ENCODE peak calls at places on chromosome 5, in five cellular contexts. N, E, Y, Q and D are unnamed samples.

GRCh38 chr5:178941361-178941760 is 363 bp downstream of the ZNF454 start:
- DNase-seq in Y (no peak), N (no peak), E (peak), Q (peak), D (no peak)

GRCh38 chr5:5716665-5717064 is 294.2 kb downstream of the ICE1 start:
- DNase-seq in E (no peak), N (no peak), Y (no peak), Q (no peak), D (no peak)

GRCh38 chr5:115467631-115468030 is 76.9 kb downstream of the FEM1C start:
- DNase-seq in E (no peak), Y (no peak), Q (no peak), N (no peak), D (no peak)

GRCh38 chr5:180396931-180397330 is 43.8 kb upstream of the GFPT2 start:
- DNase-seq in Q (no peak), N (no peak), E (no peak), Y (no peak), D (peak)

GRCh38 chr5:169941542-169941941 is 38.8 kb downstream of the INSYN2B start:
- DNase-seq in N (no peak), E (no peak), Y (no peak), Q (no peak), D (no peak)

GRCh38 chr5:75059887-75060286 is 7.5 kb upstream of the GCNT4 start:
- DNase-seq in N (no peak), Y (no peak), Q (peak), E (no peak), D (no peak)

GRCh38 chr5:12488161-12488560 is 583.9 kb upstream of the CTNND2 start:
- DNase-seq in Q (no peak), N (no peak), Y (no peak), E (no peak), D (no peak)

GRCh38 chr5:59016925-59017324 is 434.1 kb downstream of the RAB3C start:
- DNase-seq in Y (no peak), Q (no peak), E (no peak), N (no peak), D (no peak)

GRCh38 chr5:127321465-127321864 is 30.9 kb downstream of the MEGF10 start:
- DNase-seq in N (no peak), Y (no peak), E (no peak), Q (no peak), D (no peak)

GRCh38 chr5:154166901-154167791 is 23.4 kb upstream of the GALNT10 start:
- DNase-seq in E (no peak), Q (no peak), N (no peak), Y (no peak), D (no peak)

GRCh38 chr5:150918613-150919012 is 13.8 kb upstream of the ZNF300 start:
- DNase-seq in N (no peak), Y (no peak), Q (peak), E (no peak), D (no peak)

GRCh38 chr5:159156426-159156835 is 52.9 kb downstream of the RNF145 start:
- DNase-seq in N (no peak), Y (no peak), Q (no peak), E (no peak), D (no peak)

GRCh38 chr5:68071243-68071642 is 144.3 kb upstream of the PIK3R1 start:
- DNase-seq in Q (no peak), N (no peak), E (no peak), Y (no peak), D (no peak)

GRCh38 chr5:161115941-161116340 is 263.9 kb upstream of the ATP10B start:
- DNase-seq in Q (no peak), Y (no peak), N (no peak), E (no peak), D (no peak)

GRCh38 chr5:142749321-142749720 is 20.9 kb upstream of the ARHGAP26 start:
- DNase-seq in E (no peak), N (no peak), Q (peak), Y (no peak), D (no peak)

GRCh38 chr5:164013077-164013670 is 507.8 kb downstream of the MAT2B start:
- DNase-seq in N (no peak), Y (peak), E (no peak), Q (peak), D (peak)

GRCh38 chr5:143882520-143882919 is 70.6 kb downstream of the HMHB1 start:
- DNase-seq in N (no peak), Q (no peak), E (no peak), Y (no peak), D (no peak)

GRCh38 chr5:98168862-98169261 is 604.6 kb upstream of the RGMB start:
- DNase-seq in Q (no peak), N (no peak), E (no peak), Y (no peak), D (no peak)

GRCh38 chr5:107500840-107501239 is 169.9 kb downstream of the EFNA5 start:
- DNase-seq in Y (no peak), N (no peak), E (no peak), Q (no peak), D (no peak)

GRCh38 chr5:54180616-54181015 is 129.8 kb downstream of the ARL15 start:
- DNase-seq in E (peak), Q (peak), Y (no peak), N (no peak), D (no peak)

GRCh38 chr5:78835176-78835575 is 149.9 kb downstream of the ARSB start:
- DNase-seq in N (no peak), Q (no peak), Y (no peak), E (no peak), D (no peak)

GRCh38 chr5:146622391-146622790 is 106.4 kb upstream of the GPR151 start:
- DNase-seq in E (no peak), Q (peak), N (no peak), Y (no peak), D (no peak)

GRCh38 chr5:138967806-138968448 is 92.8 kb upstream of the LRRTM2 start:
- DNase-seq in Q (no peak), N (no peak), Y (peak), E (no peak), D (no peak)

GRCh38 chr5:6135977-6136376 is 242.4 kb downstream of the MED10 start:
- DNase-seq in Y (no peak), N (no peak), E (no peak), Q (no peak), D (no peak)

GRCh38 chr5:157165668-157166067 is 396 bp downstream of the GARIN3 start:
- DNase-seq in Y (no peak), Q (no peak), E (no peak), N (no peak), D (no peak)

GRCh38 chr5:63456279-63456678 is 506.0 kb downstream of the HTR1A start:
- DNase-seq in N (no peak), E (no peak), Y (no peak), Q (no peak), D (no peak)

GRCh38 chr5:141811287-141812155 is 66.7 kb downstream of the PCDH1 start:
- DNase-seq in E (no peak), Q (no peak), Y (no peak), N (no peak), D (peak)

GRCh38 chr5:110288766-110289165 is 437.7 kb downstream of the TMEM232 start:
- DNase-seq in N (no peak), E (no peak), Q (peak), Y (no peak), D (no peak)

GRCh38 chr5:123882946-123883345 is 371.0 kb downstream of the CSNK1G3 start:
- DNase-seq in Y (no peak), N (no peak), E (no peak), Q (peak), D (no peak)

GRCh38 chr5:40093550-40093949 is 586.2 kb upstream of the PTGER4 start:
- DNase-seq in Y (no peak), Q (no peak), N (no peak), E (no peak), D (no peak)

GRCh38 chr5:58462154-58462553 is 2.3 kb upstream of the PLK2 start:
- DNase-seq in N (no peak), E (no peak), Q (peak), Y (peak), D (no peak)

GRCh38 chr5:4411664-4412063 is 728.5 kb upstream of the ADAMTS16 start:
- DNase-seq in Q (no peak), Y (no peak), E (no peak), N (no peak), D (no peak)

GRCh38 chr5:147310059-147310704 is 75.4 kb downstream of the STK32A start:
- DNase-seq in E (peak), Y (peak), N (no peak), Q (peak), D (peak)

GRCh38 chr5:141940695-141941271 is 17.1 kb downstream of the DELE1 start:
- DNase-seq in N (no peak), Q (peak), Y (no peak), E (no peak), D (no peak)

GRCh38 chr5:57482671-57483106 is at the start of gene ACTBL2:
- DNase-seq in E (no peak), Y (no peak), N (no peak), Q (peak), D (no peak)

GRCh38 chr5:170640731-170641588 is 137.1 kb downstream of the KCNIP1 start:
- DNase-seq in Q (no peak), N (no peak), E (no peak), Y (no peak), D (no peak)

GRCh38 chr5:35342664-35343063 is 112.4 kb upstream of the PRLR start:
- DNase-seq in Y (no peak), Q (no peak), N (no peak), E (no peak), D (no peak)

GRCh38 chr5:35341189-35341588 is 110.9 kb upstream of the PRLR start:
- DNase-seq in E (no peak), Q (no peak), Y (no peak), N (no peak), D (no peak)

GRCh38 chr5:35339616-35340100 is 109.4 kb upstream of the PRLR start:
- DNase-seq in Q (no peak), E (no peak), N (no peak), Y (no peak), D (no peak)

GRCh38 chr5:35345222-35345621 is 114.9 kb upstream of the PRLR start:
- DNase-seq in Q (no peak), N (no peak), Y (no peak), E (no peak), D (no peak)
- TF ChIP-seq CTCF in Q (no peak), N (no peak), Y (no peak), E (no peak), D (no peak)

DNA sequence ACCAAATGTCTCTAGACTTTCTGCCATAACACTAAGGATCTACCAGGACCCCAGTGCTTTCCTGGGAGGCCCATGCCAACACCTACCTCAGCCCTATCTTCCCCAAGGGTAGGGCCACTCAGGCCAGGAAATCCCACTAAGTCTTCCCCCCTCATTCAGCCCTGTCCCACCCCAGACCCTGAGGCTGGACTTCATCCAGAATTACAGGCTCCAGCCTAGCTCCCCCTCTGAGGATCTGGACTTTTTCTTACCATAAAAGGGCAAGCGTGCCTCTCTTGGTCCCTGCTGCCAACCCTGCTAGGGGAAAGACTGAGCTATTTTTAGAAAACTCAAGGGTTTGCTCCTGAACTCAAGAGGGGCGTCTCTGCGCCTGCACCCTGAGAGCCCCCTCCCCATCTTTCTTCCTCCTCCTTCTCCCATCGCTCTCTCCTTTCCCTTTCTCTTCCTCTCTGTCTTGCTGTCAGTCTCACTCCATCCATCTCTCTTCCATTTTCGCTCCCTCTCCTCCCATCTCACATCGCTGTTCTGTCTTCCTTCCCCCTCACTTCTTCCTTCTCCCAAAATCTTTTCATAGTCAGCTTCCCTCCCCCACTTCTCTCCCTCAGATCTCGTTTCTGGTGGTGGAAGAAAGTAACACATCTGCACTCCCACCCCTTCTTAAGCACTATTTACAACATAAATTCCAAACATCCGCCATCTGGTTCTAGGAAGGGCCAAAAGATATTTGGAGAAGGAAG is 38.1 kb upstream of the IL17B start:
- DNase-seq in E (peak), N (no peak), Y (no peak), Q (no peak), D (no peak)
- H3K27ac ChIP-seq in E (peak), N (peak), Y (peak), Q (peak), D (peak)

DNA sequence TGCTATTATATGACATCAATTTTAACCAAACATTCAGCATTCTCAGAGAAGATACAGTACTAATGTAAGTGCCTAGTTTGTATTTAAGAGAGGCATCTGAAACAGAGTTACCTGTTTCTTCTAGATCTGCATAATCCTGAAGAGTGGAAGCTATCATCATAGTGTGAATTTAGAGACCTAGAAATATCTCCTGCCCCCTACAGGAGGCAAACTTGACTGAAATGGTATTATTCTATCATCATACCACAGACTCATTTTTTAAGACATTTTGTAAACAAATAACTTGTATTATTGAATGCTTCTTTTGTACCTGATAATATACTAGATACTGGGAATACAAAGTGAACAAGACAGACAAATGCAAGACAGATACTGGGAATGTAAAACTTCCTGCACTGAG is 216.8 kb upstream of the RPS23 start:
- DNase-seq in Y (no peak), Q (no peak), N (no peak), E (no peak), D (no peak)
- TF ChIP-seq CTCF in Y (no peak), Q (no peak), N (no peak), E (no peak), D (no peak)

GRCh38 chr5:35320029-35320428 is 89.7 kb upstream of the PRLR start:
- DNase-seq in E (no peak), N (no peak), Y (no peak), Q (no peak), D (no peak)
- H3K27ac ChIP-seq in E (no peak), N (no peak), Y (no peak), Q (no peak), D (no peak)

GRCh38 chr5:819078-819477 is 31.7 kb downstream of the ZDHHC11 start:
- DNase-seq in N (no peak), Y (no peak), Q (no peak), E (no peak), D (no peak)
- TF ChIP-seq CTCF in N (no peak), Y (no peak), Q (no peak), E (no peak), D (no peak)

GRCh38 chr5:132493821-132494220 is 3.2 kb upstream of the IRF1 start:
- DNase-seq in N (no peak), E (no peak), Y (peak), Q (no peak), D (no peak)
- H3K27ac ChIP-seq in N (no peak), E (peak), Y (no peak), Q (no peak), D (no peak)